ENCODE peak calls at places on chromosomes 5 and 9, in five cellular contexts. R is IMR-90, E is cardiac fibroblast, D is brain microvascular endothelial cell, N is fibroblast of lung. T is an unnamed sample.
A peak's percentile ranks its signal among the peaks of the same experiment; 100 is the strongest.

GRCh38 chr5:176424181-176424580 is 7.8 kb upstream of the CLTB start:
- DNase-seq in R (no peak), E (no peak), D (no peak), N (no peak), T (no peak)

GRCh38 chr5:129904102-129904666 is at the start of gene CHSY3:
- DNase-seq in R (peak; percentile 54), E (peak; percentile 90), D (peak; percentile 63), N (peak; percentile 69), T (peak; percentile 93)

GRCh38 chr9:131198316-131198715 is 72.9 kb downstream of the NUP214 start:
- DNase-seq in R (no peak), E (no peak), D (no peak), N (no peak), T (no peak)

GRCh38 chr5:154311362-154311761 is 120.8 kb downstream of the GALNT10 start:
- DNase-seq in R (no peak), E (no peak), D (no peak), N (no peak), T (no peak)

GRCh38 chr9:125241863-125242739 is 958 bp upstream of the HSPA5 start:
- DNase-seq in R (no peak), E (peak; percentile 51), D (no peak), N (no peak), T (peak; percentile 54)

GRCh38 chr5:102119252-102119651 is 176.8 kb downstream of the SLCO4C1 start:
- DNase-seq in R (no peak), E (no peak), D (no peak), N (no peak), T (no peak)

GRCh38 chr5:133391349-133392136 is 220.8 kb downstream of the FSTL4 start:
- DNase-seq in R (no peak), E (no peak), D (no peak), N (no peak), T (no peak)

GRCh38 chr9:3508531-3509374 is 17.0 kb downstream of the RFX3 start:
- DNase-seq in R (peak; percentile 37), E (peak; percentile 5), D (no peak), N (peak; percentile 55), T (no peak)

GRCh38 chr9:16708638-16709435 is 161.6 kb downstream of the BNC2 start:
- DNase-seq in R (peak; percentile 74), E (peak; percentile 37), D (no peak), N (peak; percentile 82), T (no peak)

GRCh38 chr5:53334431-53334941 is 145.9 kb upstream of the FST start:
- DNase-seq in R (peak; percentile 87), E (peak; percentile 79), D (no peak), N (peak; percentile 62), T (peak; percentile 83)

GRCh38 chr5:90878549-90879196 is 320.1 kb downstream of the ADGRV1 start:
- DNase-seq in R (peak; percentile 34), E (peak; percentile 79), D (peak; percentile 28), N (peak; percentile 68), T (peak; percentile 46)

GRCh38 chr5:66440202-66440680 is 156.0 kb upstream of the MAST4 start:
- DNase-seq in R (peak; percentile 4), E (peak; percentile 98), D (peak; percentile 76), N (peak; percentile 44), T (no peak)

GRCh38 chr9:18822850-18823249 is 210.2 kb downstream of the SAXO1 start:
- DNase-seq in R (no peak), E (no peak), D (no peak), N (no peak), T (no peak)

GRCh38 chr5:69001605-69002004 is 92.2 kb upstream of the SLC30A5 start:
- DNase-seq in R (no peak), E (no peak), D (no peak), N (no peak), T (no peak)

GRCh38 chr5:14143843-14144585 is 872 bp downstream of the TRIO start:
- DNase-seq in R (no peak), E (peak; percentile 57), D (no peak), N (no peak), T (peak; percentile 70)

GRCh38 chr9:94176582-94176981 is 82.5 kb upstream of the ZNF169 start:
- DNase-seq in R (no peak), E (no peak), D (no peak), N (no peak), T (no peak)

GRCh38 chr5:80755634-80756033 is 100.9 kb upstream of the DHFR start:
- DNase-seq in R (no peak), E (no peak), D (no peak), N (no peak), T (no peak)

GRCh38 chr9:93467462-93467861 is 14.1 kb upstream of the FAM120AOS start:
- DNase-seq in R (no peak), E (no peak), D (no peak), N (no peak), T (no peak)

GRCh38 chr9:121732886-121733285 is 81.5 kb downstream of the DAB2IP start:
- DNase-seq in R (no peak), E (no peak), D (no peak), N (no peak), T (no peak)
- H3K4me3 ChIP-seq in R (no peak overlapping the region), E (no peak overlapping the region), D (no peak overlapping the region), N (no peak overlapping the region), T (no peak overlapping the region)

GRCh38 chr5:50439221-50439620 is 1.9 kb downstream of the EMB start:
- DNase-seq in R (no peak), E (no peak), D (no peak), N (no peak), T (no peak)
- H3K4me3 ChIP-seq in R (no peak overlapping the region), E (no peak overlapping the region), D (no peak overlapping the region), N (no peak overlapping the region), T (no peak overlapping the region)

DNA sequence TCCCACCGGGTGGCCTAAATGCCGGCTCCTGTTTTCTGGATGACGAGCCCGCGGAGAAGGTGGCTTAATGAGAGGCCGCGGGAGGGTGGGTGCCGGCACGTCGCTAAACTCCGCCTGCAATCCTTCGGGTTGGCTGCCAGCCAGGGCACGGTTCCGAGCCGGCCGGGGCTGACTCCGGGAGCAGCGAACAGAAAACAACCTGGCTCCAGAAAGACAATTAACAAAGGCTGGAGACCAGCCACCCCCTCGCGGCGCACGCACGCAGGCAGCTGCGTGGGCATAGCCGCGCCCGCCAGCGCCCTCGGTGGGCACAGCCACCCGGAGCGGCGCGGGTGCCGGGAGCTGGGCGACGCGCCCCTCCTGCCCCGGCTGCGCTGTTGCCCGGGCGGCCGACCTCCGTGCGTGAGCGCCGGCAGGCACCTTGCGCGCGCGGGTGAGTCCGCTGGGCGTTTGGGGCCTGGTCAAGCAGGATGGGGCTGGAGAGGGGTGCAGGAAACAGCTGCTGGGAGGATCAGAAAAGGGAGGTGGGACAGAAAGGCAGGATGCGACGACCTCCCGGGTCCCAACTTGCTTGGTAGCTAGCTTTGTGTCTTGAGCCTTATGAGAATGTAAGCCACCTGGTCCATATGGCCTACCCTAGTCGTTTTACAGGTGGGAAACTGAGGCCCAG is at the start of gene ARHGEF37:
- DNase-seq in R (no peak), E (peak; percentile 83), D (no peak), N (peak; percentile 54), T (no peak)
- H3K4me3 ChIP-seq in R (peak within 1 kb of the TSS; percentile 39), E (peak within 1 kb of the TSS; percentile 51), D (peak within 1 kb of the TSS; percentile 56), N (peak within 1 kb of the TSS; percentile 20), T (peak within 1 kb of the TSS; percentile 49)

GRCh38 chr5:522899-523657 is 1.2 kb downstream of the SLC9A3 start:
- DNase-seq in R (no peak), E (no peak), D (no peak), N (no peak), T (no peak)
- H3K4me3 ChIP-seq in R (no peak overlapping the region), E (no peak overlapping the region), D (no peak overlapping the region), N (no peak overlapping the region), T (no peak overlapping the region)

GRCh38 chr9:120568816-120569215 is 11.2 kb downstream of the CDK5RAP2 start:
- DNase-seq in R (no peak), E (no peak), D (no peak), N (no peak), T (no peak)
- H3K4me3 ChIP-seq in R (no peak overlapping the region), E (no peak overlapping the region), D (no peak overlapping the region), N (no peak overlapping the region), T (no peak overlapping the region)

GRCh38 chr5:96408276-96408777 is 24.7 kb downstream of the PCSK1 start:
- DNase-seq in R (peak; percentile 25), E (peak; percentile 93), D (peak; percentile 84), N (peak; percentile 78), T (peak; percentile 80)

GRCh38 chr5:96408841-96409458 is 24.1 kb downstream of the PCSK1 start:
- DNase-seq in R (no peak), E (peak; percentile 43), D (no peak), N (no peak), T (no peak)

GRCh38 chr5:96407441-96407840 is 25.6 kb downstream of the PCSK1 start:
- DNase-seq in R (no peak), E (no peak), D (no peak), N (no peak), T (no peak)

GRCh38 chr5:96402500-96402899 is 30.5 kb downstream of the PCSK1 start:
- DNase-seq in R (no peak), E (no peak), D (no peak), N (no peak), T (no peak)

GRCh38 chr5:96404191-96404867 is 28.7 kb downstream of the PCSK1 start:
- DNase-seq in R (no peak), E (no peak), D (no peak), N (no peak), T (no peak)
- H3K4me3 ChIP-seq in R (no peak overlapping the region), E (no peak overlapping the region), D (no peak overlapping the region), N (no peak overlapping the region), T (no peak overlapping the region)

DNA sequence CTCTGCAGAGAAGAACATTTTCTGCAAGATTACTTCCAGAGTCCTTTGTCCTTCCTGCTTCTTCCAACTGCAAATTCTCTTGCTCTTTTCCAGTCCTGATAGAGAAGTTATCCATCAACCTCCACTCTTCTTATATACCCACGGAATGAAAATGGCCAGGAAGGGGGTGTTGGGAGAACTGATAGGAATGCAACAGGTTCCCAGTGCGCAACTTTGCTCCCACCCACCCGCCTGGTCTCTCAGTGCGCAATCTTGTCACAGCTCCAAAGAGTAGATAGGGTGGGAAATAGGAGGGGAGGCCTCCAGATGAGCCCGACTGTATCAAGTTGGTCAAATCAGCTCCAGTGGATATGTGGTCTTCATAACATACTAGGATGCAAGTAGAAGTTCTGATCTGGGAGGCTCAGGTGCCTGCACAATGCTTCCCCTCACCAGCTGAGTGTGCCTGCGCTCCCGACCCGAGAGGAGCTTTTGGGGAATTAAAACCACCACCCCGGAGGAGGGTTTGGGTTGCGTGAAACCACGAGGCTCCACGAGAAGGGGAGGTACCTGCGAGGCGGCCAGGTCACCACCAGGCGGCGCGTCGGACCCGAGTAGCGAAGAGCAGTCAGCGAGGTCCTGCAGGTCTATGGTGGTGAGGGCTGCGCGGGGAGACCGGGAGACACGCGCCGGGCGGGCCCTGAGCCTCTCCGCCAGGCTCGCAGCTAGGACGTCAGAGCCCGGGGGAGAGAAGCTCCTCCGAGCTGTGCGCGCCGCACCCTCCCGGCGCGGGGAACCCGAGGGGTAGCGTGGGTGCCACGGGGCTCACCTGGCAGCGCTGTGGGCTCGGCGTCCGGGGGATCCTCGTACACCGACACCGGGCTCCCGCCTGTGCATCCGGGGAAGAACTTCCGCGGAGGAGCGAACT is 835 bp downstream of the MCIDAS start:
- DNase-seq in R (peak; percentile 16), E (peak; percentile 52), D (no peak), N (no peak), T (peak; percentile 34)
- H3K4me3 ChIP-seq in R (no peak overlapping the region), E (peak overlapping the region; percentile 10), D (peak overlapping the region; percentile 24), N (no peak overlapping the region), T (peak overlapping the region; percentile 32)

GRCh38 chr5:32320576-32320975 is 7.8 kb upstream of the MTMR12 start:
- DNase-seq in R (no peak), E (no peak), D (no peak), N (no peak), T (no peak)
- H3K4me3 ChIP-seq in R (no peak overlapping the region), E (no peak overlapping the region), D (no peak overlapping the region), N (no peak overlapping the region), T (no peak overlapping the region)